ENCODE peak calls at places on chromosome 5, in four cellular contexts. Q is adrenal gland, E is right cardiac atrium, W is heart right ventricle. A is an unnamed sample. For H3K4me1, the result is how much of the 10 kb centered on the place peaks cover.

GRCh38 chr5:5298841-5299543 is 123.5 kb upstream of the ICE1 start:
- DNase-seq in W (no peak), Q (no peak), E (no peak), A (peak)

GRCh38 chr5:119355244-119355635 is 579 bp upstream of the TNFAIP8 start:
- DNase-seq in Q (no peak), E (no peak), W (no peak), A (no peak)

GRCh38 chr5:20351849-20352248 is 363.8 kb upstream of the CDH18 start:
- DNase-seq in E (no peak), W (no peak), Q (no peak), A (no peak)

GRCh38 chr5:150035139-150035893 is 34.8 kb downstream of the HMGXB3 start:
- DNase-seq in E (no peak), Q (no peak), W (no peak), A (no peak)

GRCh38 chr5:90888511-90889324 is 330.1 kb downstream of the ADGRV1 start:
- DNase-seq in W (no peak), Q (no peak), E (no peak), A (no peak)

GRCh38 chr5:72955143-72955767 is 586 bp upstream of the FCHO2 start:
- DNase-seq in Q (peak), E (peak), W (peak), A (no peak)

GRCh38 chr5:120516799-120517198 is 52.7 kb downstream of the PRR16 start:
- DNase-seq in Q (no peak), W (no peak), E (no peak), A (no peak)

GRCh38 chr5:42148813-42149212 is 223.7 kb downstream of the FBXO4 start:
- DNase-seq in Q (no peak), E (no peak), W (no peak), A (no peak)

GRCh38 chr5:400282-401215 is 42.4 kb upstream of the EXOC3 start:
- DNase-seq in E (no peak), W (no peak), Q (no peak), A (no peak)

GRCh38 chr5:127040779-127041520 is 10.6 kb upstream of the MARCHF3 start:
- DNase-seq in E (peak), Q (no peak), W (no peak), A (no peak)

GRCh38 chr5:55593115-55593472 is 58.3 kb upstream of the PLPP1 start:
- DNase-seq in Q (no peak), E (no peak), W (no peak), A (no peak)

GRCh38 chr5:153699035-153699434 is 208.6 kb downstream of the GRIA1 start:
- DNase-seq in Q (no peak), W (no peak), E (no peak), A (no peak)

GRCh38 chr5:115423051-115423450 is 121.5 kb downstream of the FEM1C start:
- DNase-seq in W (no peak), E (no peak), Q (no peak), A (no peak)

GRCh38 chr5:109304323-109304722 is 105.5 kb downstream of the PJA2 start:
- DNase-seq in W (no peak), Q (no peak), E (no peak), A (no peak)

GRCh38 chr5:59206132-59206581 is 623.3 kb downstream of the RAB3C start:
- DNase-seq in Q (no peak), E (no peak), W (no peak), A (no peak)

GRCh38 chr5:36279054-36279698 is 22.5 kb downstream of the RANBP3L start:
- DNase-seq in Q (no peak), E (no peak), W (no peak), A (no peak)

GRCh38 chr5:177093082-177093712 is 6.5 kb downstream of the FGFR4 start:
- DNase-seq in W (no peak), Q (no peak), E (no peak), A (no peak)

GRCh38 chr5:80204808-80205614 is 50.8 kb downstream of the SERINC5 start:
- DNase-seq in E (no peak), Q (no peak), W (no peak), A (peak)

GRCh38 chr5:91219141-91219802 is 163.8 kb downstream of the ARRDC3 start:
- DNase-seq in W (no peak), Q (no peak), E (no peak), A (no peak)

GRCh38 chr5:109998717-109999116 is 309.0 kb downstream of the MAN2A1 start:
- DNase-seq in W (no peak), E (no peak), Q (no peak), A (no peak)

GRCh38 chr5:72515211-72515610 is 8.0 kb upstream of the ZNF366 start:
- DNase-seq in E (no peak), W (no peak), Q (no peak), A (no peak)

GRCh38 chr5:69033690-69034089 is 60.1 kb upstream of the SLC30A5 start:
- DNase-seq in E (no peak), Q (no peak), W (no peak), A (no peak)

GRCh38 chr5:56327810-56328209 is 94.7 kb upstream of the ANKRD55 start:
- DNase-seq in W (no peak), Q (no peak), E (no peak), A (no peak)

GRCh38 chr5:76391014-76391413 is 12.1 kb upstream of the IQGAP2 start:
- DNase-seq in Q (no peak), W (no peak), E (no peak), A (no peak)

GRCh38 chr5:107743357-107744000 is 72.7 kb upstream of the EFNA5 start:
- DNase-seq in E (no peak), Q (no peak), W (no peak), A (no peak)

GRCh38 chr5:150409638-150410523 is 2.8 kb downstream of the CD74 start:
- DNase-seq in W (peak), E (peak), Q (peak), A (peak)

GRCh38 chr5:142016576-142016975 is 3.7 kb upstream of the GNPDA1 start:
- DNase-seq in E (no peak), W (no peak), Q (no peak), A (no peak)
- H3K4me1 ChIP-seq in E (under half), W (under half), Q (under half), A (under half)

DNA sequence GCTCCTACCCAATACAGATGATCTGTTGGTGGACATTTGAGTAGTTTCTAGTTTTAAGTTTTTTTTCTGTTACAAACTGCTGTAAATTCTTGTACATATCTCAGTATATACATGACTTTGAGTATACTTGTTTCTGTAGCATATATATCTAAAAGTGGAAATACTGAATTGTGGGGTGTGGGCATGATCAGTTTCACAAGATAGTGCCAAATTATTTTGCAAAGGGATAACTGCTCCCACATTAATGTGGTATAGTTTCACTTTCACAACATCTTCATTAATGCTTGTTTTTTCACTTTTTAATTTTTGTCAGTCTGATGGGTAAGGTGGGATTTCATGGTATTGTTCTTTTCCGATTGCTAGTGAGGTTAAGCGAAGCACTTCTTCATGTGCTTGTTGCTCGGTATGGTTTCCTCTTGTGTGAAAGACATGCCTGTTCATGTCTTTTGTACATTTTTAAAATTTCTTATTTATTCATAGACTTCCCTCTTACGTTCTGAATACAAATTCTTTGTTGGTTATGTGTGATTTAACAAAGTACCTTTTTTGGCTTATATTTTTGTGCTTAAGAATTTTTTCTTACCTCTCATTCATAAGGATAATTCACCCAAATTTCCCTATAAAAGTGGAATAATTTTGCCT is 103.5 kb downstream of the CDC42SE2 start:
- DNase-seq in E (no peak), W (no peak), Q (no peak), A (no peak)
- H3K4me1 ChIP-seq in E (under half), W (under half), Q (under half), A (under half)

DNA sequence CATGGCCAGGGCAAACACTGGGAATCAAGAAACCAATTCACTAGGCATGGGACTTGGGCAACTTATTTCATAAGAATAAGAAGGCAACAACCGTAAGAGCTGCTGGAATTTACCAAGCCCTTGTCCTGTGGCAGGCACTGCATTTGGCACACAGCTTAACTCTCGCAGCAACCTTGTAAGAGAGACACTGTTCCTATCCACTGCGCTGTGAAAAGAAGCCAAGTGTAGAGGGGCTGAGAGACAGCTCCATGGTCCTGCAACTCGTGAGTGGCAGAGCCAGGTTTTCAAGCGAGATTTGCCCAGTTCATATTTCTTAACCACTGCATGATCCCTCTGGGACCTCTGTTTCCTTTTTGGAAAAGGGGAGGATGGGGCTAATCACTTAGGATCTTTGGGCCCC is 129.3 kb upstream of the STC2 start:
- DNase-seq in E (peak), W (no peak), Q (no peak), A (no peak)
- H3K4me1 ChIP-seq in E (under half), W (under half), Q (under half), A (under half)

DNA sequence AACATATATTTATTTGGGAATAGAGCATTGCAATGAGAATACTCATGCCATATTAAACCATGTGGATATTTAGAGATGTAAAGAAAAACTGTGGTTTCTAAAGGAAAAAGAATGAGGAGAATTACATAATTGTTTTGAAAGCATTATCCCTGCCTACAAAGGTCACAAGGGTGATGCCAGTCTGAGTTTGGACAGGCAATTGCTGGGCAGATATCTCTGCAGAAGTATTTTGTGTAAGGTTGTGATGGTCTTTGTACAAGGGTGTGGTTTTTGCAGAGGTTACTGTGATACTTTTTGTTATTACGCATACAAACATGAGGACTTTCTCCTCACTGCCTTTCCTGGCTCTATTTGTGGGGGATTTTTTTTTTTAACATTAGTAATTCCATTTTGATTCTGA is 2022.9 kb upstream of the CDH6 start:
- DNase-seq in Q (no peak), E (no peak), W (no peak), A (no peak)
- H3K4me1 ChIP-seq in Q (under half), E (under half), W (under half), A (under half)

GRCh38 chr5:133147411-133147810 is 95.6 kb downstream of the HSPA4 start:
- DNase-seq in Q (no peak), E (no peak), W (no peak), A (no peak)

GRCh38 chr5:133145436-133146143 is 93.8 kb downstream of the HSPA4 start:
- DNase-seq in W (no peak), E (no peak), Q (no peak), A (no peak)

GRCh38 chr5:133144245-133144981 is 92.6 kb downstream of the HSPA4 start:
- DNase-seq in W (no peak), E (no peak), Q (no peak), A (no peak)

GRCh38 chr5:133140311-133140710 is 88.5 kb downstream of the HSPA4 start:
- DNase-seq in E (no peak), W (no peak), Q (no peak), A (no peak)

DNA sequence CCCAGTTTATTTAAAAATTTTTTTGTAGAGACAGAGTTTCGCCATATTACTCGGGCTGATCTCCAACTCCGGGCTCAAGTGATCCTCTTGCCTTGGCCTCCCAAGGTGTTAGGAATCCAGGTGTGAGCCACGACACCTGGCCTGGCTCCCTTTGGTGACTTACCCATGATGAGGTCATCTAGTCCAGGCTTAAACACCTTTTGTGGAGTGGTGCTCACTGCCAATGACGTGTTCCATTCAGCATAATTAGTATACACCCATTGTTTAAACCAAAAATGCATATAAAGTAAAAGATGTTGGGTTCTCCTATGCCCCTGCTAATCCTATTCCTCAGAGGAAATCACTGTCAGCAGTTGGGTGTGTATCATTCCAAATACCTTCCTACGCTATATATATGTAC is 91.0 kb downstream of the HSPA4 start:
- DNase-seq in Q (no peak), W (no peak), E (no peak), A (no peak)
- H3K4me1 ChIP-seq in Q (under half), W (under half), E (under half), A (under half)

GRCh38 chr5:62190173-62190572 is 115.8 kb upstream of the KIF2A start:
- DNase-seq in W (no peak), Q (no peak), E (no peak), A (no peak)

GRCh38 chr5:62182802-62183201 is 123.2 kb upstream of the KIF2A start:
- DNase-seq in E (no peak), W (no peak), Q (no peak), A (no peak)

GRCh38 chr5:62183727-62184126 is 122.3 kb upstream of the KIF2A start:
- DNase-seq in E (no peak), Q (no peak), W (no peak), A (no peak)

GRCh38 chr5:62184444-62184843 is 121.6 kb upstream of the KIF2A start:
- DNase-seq in E (no peak), Q (no peak), W (no peak), A (no peak)
- H3K4me1 ChIP-seq in E (under half), Q (under half), W (under half), A (under half)

DNA sequence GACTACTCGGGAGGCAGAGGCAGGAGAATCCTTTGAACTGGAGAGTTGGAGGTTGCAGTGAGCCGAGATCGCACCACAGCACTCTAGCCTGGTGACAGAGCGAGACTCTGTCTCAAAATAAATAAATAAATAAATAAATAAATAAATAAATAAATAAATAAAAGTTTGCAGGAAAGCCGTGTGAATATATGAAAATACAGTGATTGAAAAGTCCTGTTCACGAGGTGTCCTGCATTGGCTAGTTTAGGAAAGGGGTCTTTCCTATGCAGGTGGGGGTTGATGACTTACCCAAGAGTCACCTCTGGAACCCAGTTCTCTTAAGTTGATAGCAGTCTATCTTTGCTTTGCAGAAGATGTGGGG is 7.3 kb downstream of the TENT4A start:
- DNase-seq in W (no peak), Q (no peak), E (no peak), A (no peak)
- H3K4me1 ChIP-seq in W (half or more), Q (under half), E (under half), A (under half)

GRCh38 chr5:157267766-157268480 is 2.0 kb downstream of the CYFIP2 start:
- DNase-seq in Q (no peak), E (no peak), W (no peak), A (no peak)

GRCh38 chr5:157267025-157267424 is 1.1 kb downstream of the CYFIP2 start:
- DNase-seq in W (no peak), E (no peak), Q (no peak), A (no peak)

GRCh38 chr5:157265714-157266285 is at the start of gene CYFIP2:
- DNase-seq in E (peak), Q (peak), W (peak), A (peak)

GRCh38 chr5:157269165-157269671 is 3.3 kb downstream of the CYFIP2 start:
- DNase-seq in W (no peak), E (no peak), Q (no peak), A (no peak)

GRCh38 chr5:157266286-157267007 is 524 bp downstream of the CYFIP2 start:
- DNase-seq in Q (no peak), W (peak), E (no peak), A (peak)
- H3K4me1 ChIP-seq in Q (under half), W (under half), E (under half), A (under half)